ENCODE peak calls at places on chromosomes 3 and 15, in ten cellular contexts. E is tibial artery, T is fibroblast of the aortic adventitia, Z is A673, X is esophagus muscularis mucosa, N is left lung, P is IMR-90, H is body of pancreas, K is cardiac muscle cell, G is ovary. Q is an unnamed sample.
A peak's percentile ranks its signal among the peaks of the same experiment; 100 is the strongest.

GRCh38 chr3:192188218-192188835 is 539.0 kb downstream of the FGF12 start:
- DNase-seq in E (peak; percentile 58), T (peak; percentile 25), Z (peak; percentile 71), X (no peak), N (peak; percentile 39), P (peak; percentile 4), H (peak; percentile 61), K (peak; percentile 78), G (no peak), Q (no peak)

GRCh38 chr15:76678766-76679165 is 226.4 kb downstream of the SCAPER start:
- DNase-seq in E (no peak), T (peak; percentile 49), Z (peak; percentile 41), X (no peak), N (no peak), P (peak; percentile 60), H (no peak), K (no peak), G (no peak), Q (no peak)

GRCh38 chr3:135966349-135966695 is 794 bp downstream of the PPP2R3A start:
- DNase-seq in E (no peak), T (peak; percentile 45), Z (no peak), X (no peak), N (peak; percentile 47), P (no peak), H (no peak), K (peak; percentile 64), G (peak; percentile 57), Q (no peak)

GRCh38 chr15:71732636-71733035 is 77.7 kb upstream of the NR2E3 start:
- DNase-seq in E (no peak), T (no peak), Z (no peak), X (no peak), N (no peak), P (no peak), H (no peak), K (no peak), G (no peak), Q (no peak)

GRCh38 chr3:182118081-182118480 is 406.4 kb downstream of the SOX2 start:
- DNase-seq in E (no peak), T (peak; percentile 2), Z (no peak), X (no peak), N (no peak), P (no peak), H (no peak), K (no peak), G (no peak), Q (no peak)

GRCh38 chr3:6680119-6680806 is 180.7 kb upstream of the GRM7 start:
- DNase-seq in E (no peak), T (no peak), Z (no peak), X (no peak), N (no peak), P (no peak), H (no peak), K (no peak), G (no peak), Q (no peak)

GRCh38 chr15:40081691-40082194 is 26.9 kb downstream of the BMF start:
- DNase-seq in E (peak; percentile 76), T (peak; percentile 59), Z (peak; percentile 77), X (no peak), N (peak; percentile 79), P (peak; percentile 75), H (peak; percentile 87), K (peak; percentile 86), G (peak; percentile 76), Q (no peak)

GRCh38 chr15:101464246-101464998 is 25.1 kb downstream of the PCSK6 start:
- DNase-seq in E (no peak), T (no peak), Z (no peak), X (no peak), N (no peak), P (no peak), H (no peak), K (no peak), G (no peak), Q (no peak)

GRCh38 chr3:25820372-25820771 is 30.5 kb downstream of the OXSM start:
- DNase-seq in E (no peak), T (peak; percentile 90), Z (peak; percentile 74), X (no peak), N (peak; percentile 40), P (peak; percentile 99), H (peak; percentile 6), K (no peak), G (no peak), Q (no peak)

GRCh38 chr15:82305621-82306048 is 43.0 kb downstream of the SAXO2 start:
- DNase-seq in E (no peak), T (no peak), Z (no peak), X (peak; percentile 80), N (no peak), P (no peak), H (no peak), K (no peak), G (no peak), Q (no peak)

GRCh38 chr15:82309802-82310201 is 39.5 kb downstream of the GOLGA6L10 start:
- DNase-seq in E (no peak), T (no peak), Z (no peak), X (no peak), N (no peak), P (no peak), H (no peak), K (no peak), G (no peak), Q (no peak)

GRCh38 chr15:82303956-82304640 is 41.5 kb downstream of the SAXO2 start:
- DNase-seq in E (no peak), T (no peak), Z (no peak), X (peak; percentile 89), N (no peak), P (no peak), H (no peak), K (no peak), G (no peak), Q (no peak)

GRCh38 chr15:82307714-82308081 is 41.6 kb downstream of the GOLGA6L10 start:
- DNase-seq in E (no peak), T (no peak), Z (no peak), X (peak; percentile 45), N (no peak), P (no peak), H (no peak), K (no peak), G (no peak), Q (no peak)

DNA sequence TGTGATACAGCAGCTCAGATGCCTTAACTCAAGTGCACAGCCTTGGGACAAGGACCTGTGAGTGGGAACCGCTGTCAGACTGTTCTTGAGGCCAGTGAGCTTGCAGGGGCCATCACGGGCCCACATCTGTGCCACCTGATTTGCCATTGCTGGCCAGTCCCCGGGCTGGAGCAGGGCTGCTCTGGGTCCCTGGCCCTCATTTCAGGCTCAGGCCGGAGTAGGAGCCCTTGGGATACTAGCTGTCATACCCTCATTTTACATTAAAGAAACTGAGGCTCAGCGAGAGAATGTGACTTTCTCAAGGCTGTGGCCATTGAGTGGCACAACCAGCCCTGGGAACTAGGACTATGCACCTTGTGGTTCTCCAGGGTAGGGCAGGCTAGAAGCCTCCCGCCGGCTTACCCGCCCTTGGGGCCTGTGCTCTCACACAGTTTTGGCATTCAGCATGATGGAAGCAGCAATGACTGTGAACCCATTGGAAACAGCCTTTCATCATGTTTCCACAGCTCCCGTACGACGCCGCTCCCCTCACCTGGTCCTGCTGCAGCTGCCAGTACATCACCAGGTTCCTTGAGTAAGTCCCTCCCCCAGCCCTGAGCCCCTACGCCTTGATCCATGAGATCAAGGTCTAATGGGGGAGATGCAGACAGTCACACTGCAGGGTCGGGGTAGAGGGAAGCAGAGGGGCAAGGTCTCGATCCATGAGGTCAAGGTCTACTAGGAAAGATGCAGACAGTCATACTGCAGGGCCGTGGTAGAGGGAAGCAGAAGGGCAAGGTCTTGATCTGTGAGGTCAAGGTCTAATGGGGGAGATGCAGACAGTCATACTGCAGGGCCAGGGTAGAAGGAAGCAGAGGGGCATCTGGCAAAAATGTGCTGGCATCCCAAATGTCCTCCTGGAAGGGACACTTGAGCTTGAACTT is 42.2 kb downstream of the GOLGA6L10 start:
- DNase-seq in E (no peak), T (no peak), Z (no peak), X (peak; percentile 60), N (no peak), P (no peak), H (no peak), K (no peak), G (no peak), Q (no peak)
- TF ChIP-seq CTCF in E (no peak), T (peak; percentile 8), Z (no peak), X (no peak), N (no peak), P (no peak), H (no peak), K (no peak), G (no peak), Q (no peak)

GRCh38 chr3:187150599-187150998 is 11.3 kb upstream of the RPL39L start:
- DNase-seq in E (peak; percentile 30), T (no peak), Z (peak; percentile 67), X (no peak), N (no peak), P (no peak), H (peak; percentile 28), K (no peak), G (no peak), Q (peak; percentile 54)
- TF ChIP-seq CTCF in E (no peak), T (no peak), Z (peak; percentile 56), X (no peak), N (no peak), P (no peak), H (no peak), K (peak; percentile 7), G (no peak), Q (no peak)

DNA sequence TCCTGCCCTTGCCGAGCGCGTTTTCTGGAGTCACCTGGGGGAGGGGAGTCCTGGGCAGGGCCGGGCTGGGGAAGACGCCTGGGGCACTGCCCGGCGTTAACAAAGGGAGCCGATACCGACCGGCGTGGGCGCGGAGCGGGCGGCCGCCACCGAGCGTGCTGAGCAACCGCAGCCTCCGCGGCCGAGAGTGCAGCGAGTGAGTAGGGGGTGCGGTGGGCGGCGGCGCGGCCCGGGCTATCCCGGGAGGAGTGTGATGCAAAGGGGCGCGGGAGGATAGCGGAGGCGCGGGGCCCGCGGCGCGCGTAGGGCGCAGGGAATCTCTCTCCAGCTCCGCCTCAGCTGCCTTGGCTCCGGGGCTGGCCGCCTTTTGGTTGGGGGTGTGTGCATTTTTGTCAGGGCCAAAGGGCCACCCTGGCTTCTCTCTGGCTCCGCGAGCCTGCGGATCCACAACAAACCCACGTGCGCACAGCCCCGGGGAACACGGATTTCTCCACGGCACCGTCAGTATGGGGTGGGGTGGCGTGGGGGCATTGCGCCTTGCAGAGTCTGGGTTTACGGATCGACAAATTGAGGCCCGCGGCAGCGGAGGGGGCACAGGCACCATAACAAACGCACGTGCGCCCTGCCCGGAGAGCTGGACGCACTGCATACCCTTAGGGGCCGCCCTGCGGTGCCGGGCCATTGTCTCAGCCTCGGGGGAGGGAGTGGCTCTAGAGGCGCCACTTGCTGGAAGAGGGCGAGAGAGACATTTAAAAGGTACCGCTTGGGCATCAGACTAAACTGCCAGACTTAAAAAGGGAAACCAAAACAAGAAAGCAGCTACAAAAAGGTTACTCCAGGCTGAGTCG is 537 bp downstream of the ST6GAL1 start:
- DNase-seq in E (peak; percentile 69), T (peak; percentile 51), Z (peak; percentile 90), X (no peak), N (peak; percentile 77), P (peak; percentile 34), H (peak; percentile 58), K (peak; percentile 84), G (peak; percentile 37), Q (peak; percentile 65)
- TF ChIP-seq CTCF in E (no peak), T (peak; percentile 14), Z (peak; percentile 40), X (no peak), N (no peak), P (no peak), H (no peak), K (peak; percentile 11), G (no peak), Q (no peak)

DNA sequence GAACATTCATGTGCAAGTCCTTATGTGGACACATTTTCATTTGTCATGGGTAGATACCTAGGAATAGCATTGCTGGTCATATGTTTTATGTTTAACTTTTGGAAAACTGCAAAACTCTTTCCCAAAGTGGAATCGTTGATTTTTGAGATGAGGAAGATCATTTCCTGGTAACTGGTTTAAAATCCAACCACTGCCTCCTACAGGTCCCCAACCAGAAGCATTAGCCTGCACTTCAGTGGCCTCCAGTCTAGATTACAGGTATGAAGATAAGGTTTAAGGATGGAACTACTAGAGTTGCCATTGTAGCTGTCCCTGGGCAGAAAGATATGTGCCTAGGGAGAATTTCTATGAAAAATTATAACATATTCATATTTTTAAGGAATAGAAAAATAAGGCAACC is 48.7 kb upstream of the BHLHE40 start:
- DNase-seq in E (no peak), T (no peak), Z (no peak), X (no peak), N (no peak), P (no peak), H (no peak), K (no peak), G (no peak), Q (no peak)
- TF ChIP-seq CTCF in E (no peak), T (no peak), Z (no peak), X (no peak), N (no peak), P (no peak), H (no peak), K (no peak), G (no peak), Q (no peak)

Q was measured in activated B cell treated with CpG ODN at 0.5 μM for 24 hours.